ENCODE peak calls at places on chromosomes 4 and X, in five cellular contexts. Y, G, T, H and A are unnamed samples.

GRCh38 chr4:18319456-18319855 is 297.9 kb upstream of the LCORL start:
- DNase-seq in T (no peak), Y (no peak), G (no peak), H (no peak), A (peak)

GRCh38 chr4:60201052-60201673 is 999.0 kb upstream of the ADGRL3 start:
- DNase-seq in Y (peak), H (peak), G (peak), T (peak), A (peak)

GRCh38 chrX:40474205-40474626 is 106.6 kb upstream of the ATP6AP2 start:
- DNase-seq in T (peak), H (peak), G (peak), Y (peak), A (peak)

GRCh38 chr4:26407466-26407865 is 82.8 kb downstream of the CCKAR start:
- DNase-seq in Y (peak), H (no peak), T (no peak), G (no peak), A (peak)

GRCh38 chrX:115067812-115068211 is 50.4 kb upstream of the IL13RA2 start:
- DNase-seq in Y (peak), H (no peak), G (no peak), T (no peak), A (no peak)

GRCh38 chr4:47577779-47578553 is 92.9 kb downstream of the ATP10D start:
- DNase-seq in T (no peak), G (no peak), Y (peak), H (no peak), A (no peak)

GRCh38 chr4:98572697-98573096 is 85.7 kb downstream of the TSPAN5 start:
- DNase-seq in T (no peak), Y (no peak), H (no peak), G (no peak), A (no peak)

GRCh38 chr4:83320548-83320947 is 14.1 kb downstream of the HPSE start:
- DNase-seq in G (no peak), T (no peak), Y (peak), H (no peak), A (peak)

GRCh38 chr4:102868153-102868781 is 525 bp upstream of the CISD2 start:
- DNase-seq in G (no peak), T (no peak), Y (no peak), H (no peak), A (peak)

GRCh38 chrX:72060196-72060974 is 71.3 kb downstream of the RTL5 start:
- DNase-seq in T (peak), G (peak), Y (peak), H (no peak), A (no peak)

GRCh38 chr4:25477251-25477650 is 100.2 kb downstream of the ANAPC4 start:
- DNase-seq in Y (no peak), H (no peak), G (no peak), T (no peak), A (no peak)

GRCh38 chrX:30904632-30905031 is 15.6 kb upstream of the TAB3 start:
- DNase-seq in Y (no peak), H (no peak), T (no peak), G (no peak), A (no peak)

GRCh38 chr4:2087170-2087569 is 28.0 kb downstream of the NAT8L start:
- DNase-seq in T (no peak), H (no peak), G (peak), Y (no peak), A (peak)

GRCh38 chrX:82973641-82974040 is 534.4 kb upstream of the POU3F4 start:
- DNase-seq in G (no peak), T (no peak), Y (no peak), H (no peak), A (no peak)

GRCh38 chr4:182113774-182114173 is 129.4 kb upstream of the TENM3 start:
- DNase-seq in G (no peak), T (no peak), Y (peak), H (no peak), A (no peak)

GRCh38 chrX:2967998-2968909 is 38.1 kb upstream of the ARSH start:
- DNase-seq in H (no peak), G (no peak), Y (peak), T (no peak), A (no peak)

GRCh38 chr4:154491341-154491679 is 289 bp downstream of the DCHS2 start:
- DNase-seq in G (peak), Y (peak), T (no peak), H (no peak), A (no peak)

GRCh38 chrX:18994713-18995112 is 10.8 kb upstream of the PHKA2 start:
- DNase-seq in H (no peak), T (no peak), G (no peak), Y (peak), A (peak)

GRCh38 chr4:156977435-156978160 is 6.0 kb upstream of the PDGFC start:
- DNase-seq in Y (peak), H (no peak), T (no peak), G (no peak), A (peak)

GRCh38 chr4:85780664-85781063 is 305.7 kb downstream of the ARHGAP24 start:
- DNase-seq in Y (no peak), H (no peak), T (no peak), G (no peak), A (no peak)

GRCh38 chr4:26937136-26937535 is 76.5 kb downstream of the STIM2 start:
- DNase-seq in T (no peak), Y (no peak), H (no peak), G (peak), A (no peak)

GRCh38 chr4:104615496-104615895 is 120.8 kb upstream of the CXXC4 start:
- DNase-seq in Y (no peak), G (peak), H (no peak), T (no peak), A (no peak)

GRCh38 chrX:72360326-72360725 is 54.6 kb upstream of the CITED1 start:
- DNase-seq in H (no peak), G (no peak), Y (no peak), T (no peak), A (no peak)

GRCh38 chr4:16204505-16204904 is 21.8 kb downstream of the TAPT1 start:
- DNase-seq in H (no peak), T (no peak), G (no peak), Y (no peak), A (no peak)

GRCh38 chrX:132491191-132491590 is 2.4 kb upstream of the MBNL3 start:
- DNase-seq in G (peak), T (no peak), Y (no peak), H (no peak), A (peak)

GRCh38 chrX:132488819-132489255 is at the start of gene MBNL3:
- DNase-seq in Y (peak), G (peak), T (peak), H (no peak), A (peak)

GRCh38 chrX:132490086-132490419 is 1.2 kb upstream of the MBNL3 start:
- DNase-seq in T (no peak), Y (no peak), H (no peak), G (peak), A (peak)

GRCh38 chrX:132488092-132488749 is 617 bp downstream of the MBNL3 start:
- DNase-seq in G (peak), T (no peak), Y (peak), H (no peak), A (peak)

GRCh38 chrX:132489256-132490085 is 633 bp upstream of the MBNL3 start:
- DNase-seq in G (peak), T (peak), Y (peak), H (no peak), A (peak)
- H3K18ac ChIP-seq in G (peak), T (peak), Y (no peak), H (peak), A (peak)

GRCh38 chrX:21975827-21976226 is 35.3 kb downstream of the SMS start:
- DNase-seq in H (no peak), Y (peak), T (no peak), G (peak), A (peak)
- H3K4me3 ChIP-seq in H (no peak), Y (no peak), T (no peak), G (no peak), A (no peak)

GRCh38 chr4:184651899-184652298 is 2.4 kb downstream of the PRIMPOL start:
- DNase-seq in Y (no peak), T (no peak), G (peak), H (no peak), A (no peak)
- H2AK5ac ChIP-seq in Y (no peak), T (no peak), G (no peak), H (no peak), A (no peak)

DNA sequence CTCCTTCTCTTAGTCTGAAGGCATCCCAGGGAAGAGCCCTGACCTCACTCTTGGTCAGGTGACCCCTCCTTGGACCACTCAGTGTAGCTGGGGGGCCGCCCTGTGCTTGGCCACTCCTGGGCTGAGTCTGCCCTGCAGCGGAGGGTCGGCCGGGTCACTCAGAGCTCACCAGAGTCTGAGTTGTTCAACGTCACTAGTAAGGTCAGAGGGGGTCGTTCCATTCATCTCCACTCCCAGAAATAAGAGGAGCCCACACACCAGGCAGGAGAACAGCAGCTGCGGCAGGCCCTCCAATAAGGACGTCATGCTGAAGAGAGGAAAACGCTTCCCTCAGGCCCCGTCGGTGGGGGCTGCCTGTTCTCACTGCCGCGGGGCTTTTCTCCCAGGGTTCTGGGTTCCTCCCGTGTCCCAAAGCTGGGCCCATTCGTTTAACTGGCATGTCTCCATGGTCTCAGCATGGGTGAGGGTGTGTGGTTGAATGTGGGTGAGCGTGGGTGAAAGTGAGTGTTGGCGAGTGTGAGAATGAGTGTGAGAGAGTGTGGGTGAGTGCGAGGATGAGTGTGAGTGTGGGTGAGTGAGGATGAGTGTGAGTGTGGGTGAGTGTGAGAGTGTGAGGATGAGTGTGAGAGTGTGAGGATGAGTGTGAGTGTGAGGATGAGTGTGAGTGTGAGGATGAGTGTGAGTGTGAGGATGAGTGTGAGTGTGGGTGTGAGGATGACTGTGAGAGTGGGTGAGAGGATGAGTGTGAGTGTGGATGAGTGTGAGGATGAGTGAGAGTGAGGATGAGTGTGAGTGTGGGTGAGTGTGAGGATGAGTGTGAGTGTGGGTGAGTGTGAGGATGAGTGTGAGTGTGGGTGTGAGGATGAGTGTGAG is 47.7 kb downstream of the ING2 start:
- DNase-seq in G (no peak), T (no peak), Y (no peak), H (no peak), A (no peak)
- H3K18ac ChIP-seq in G (no peak), T (no peak), Y (no peak), H (no peak), A (no peak)

GRCh38 chr4:54109226-54110018 is 9.5 kb downstream of the GSX2 start:
- DNase-seq in H (no peak), G (peak), T (no peak), Y (no peak), A (no peak)
- H3K4me3 ChIP-seq in H (peak), G (no peak), T (peak), Y (no peak), A (no peak)

DNA sequence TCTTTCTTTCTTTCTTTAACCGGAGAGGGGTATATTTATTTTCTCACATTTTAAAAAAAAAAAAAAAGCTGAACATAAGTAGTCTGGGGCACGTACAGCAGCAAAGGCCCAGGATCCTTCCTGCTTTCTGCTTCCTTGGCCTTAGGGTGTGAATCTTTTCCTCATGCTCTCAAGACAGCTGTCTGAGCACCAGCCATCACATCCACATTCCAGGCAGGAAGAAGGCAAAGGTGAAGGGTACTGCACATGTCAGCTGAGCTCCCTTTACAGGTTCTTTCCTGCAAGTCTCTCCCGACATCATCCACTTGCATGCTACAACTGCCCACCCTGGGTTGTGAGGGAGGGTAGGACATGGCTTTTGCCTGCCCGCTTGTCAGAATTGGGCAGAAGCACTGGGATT is 63.7 kb upstream of the GDPD2 start:
- DNase-seq in T (no peak), Y (no peak), G (no peak), H (no peak), A (no peak)
- H2AK5ac ChIP-seq in T (no peak), Y (no peak), G (no peak), H (no peak), A (no peak)

DNA sequence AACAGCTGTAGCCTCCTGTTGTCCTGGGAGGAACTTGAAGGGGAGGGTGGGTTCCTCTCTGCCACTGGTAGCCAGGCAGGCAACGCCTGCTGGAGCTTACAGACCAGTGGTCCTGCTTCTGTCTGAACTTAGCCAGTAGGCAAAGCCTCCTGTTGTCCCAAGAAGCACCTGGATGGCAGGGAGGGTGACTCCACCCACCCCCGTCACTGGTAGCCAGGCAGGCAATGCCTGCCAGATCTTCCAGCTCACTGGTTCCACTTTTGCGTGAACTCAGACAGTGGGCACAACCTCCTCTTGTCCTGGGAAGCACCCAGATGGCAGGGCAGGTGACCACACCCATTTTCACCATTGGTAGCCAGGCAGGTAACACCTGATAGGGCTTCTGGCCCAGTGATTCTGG is 203.5 kb upstream of the DIPK2B start:
- DNase-seq in H (no peak), Y (no peak), G (no peak), T (no peak), A (no peak)
- H3K18ac ChIP-seq in H (no peak), Y (no peak), G (peak), T (no peak), A (no peak)

DNA sequence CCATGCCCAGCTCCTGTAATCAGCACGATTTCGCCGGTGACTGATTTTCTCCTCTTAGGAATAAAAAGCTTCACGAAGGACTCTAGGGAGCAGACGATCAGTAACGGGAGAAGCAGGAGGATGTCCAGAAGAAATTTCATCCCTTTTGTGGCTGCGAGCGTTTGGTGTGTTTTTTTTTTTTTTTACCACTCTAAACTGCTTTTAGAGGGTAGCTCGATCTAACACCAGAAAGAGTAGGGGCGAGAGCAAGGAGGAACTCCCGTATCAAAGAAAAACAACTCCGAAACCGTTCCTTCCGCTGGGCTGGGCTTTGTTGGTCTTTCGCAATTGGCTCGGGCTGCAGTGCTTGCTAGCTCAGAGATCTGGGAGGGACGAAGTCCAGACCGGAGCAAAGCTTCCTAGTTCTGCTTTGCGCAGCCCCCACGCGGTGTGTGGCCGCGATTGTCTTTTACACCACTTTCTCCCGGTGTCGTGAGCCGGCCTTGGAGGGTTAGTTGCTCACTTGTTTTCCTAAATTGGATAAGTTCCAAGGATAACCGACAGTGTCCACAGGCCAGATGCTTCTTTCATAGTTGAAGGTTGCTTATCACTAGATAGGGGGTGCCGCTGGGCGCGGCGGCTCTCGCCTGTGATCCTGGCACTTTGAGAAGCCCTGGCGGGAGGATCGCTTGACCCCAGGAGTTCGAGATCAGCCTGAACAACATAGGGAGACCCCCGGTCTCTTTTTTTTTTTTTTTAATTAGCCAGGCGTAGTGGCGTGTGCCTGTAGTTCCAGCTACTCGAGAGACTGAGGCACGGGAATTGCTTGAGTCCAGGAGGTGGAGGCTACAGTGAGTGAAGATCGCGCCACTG is at the start of gene HSD17B11:
- DNase-seq in H (peak), G (peak), T (peak), Y (peak), A (peak)
- H3K4me3 ChIP-seq in H (peak), G (peak), T (peak), Y (peak), A (peak)

GRCh38 chr4:7959066-7959465 is 19.4 kb upstream of the AFAP1 start:
- DNase-seq in H (no peak), G (no peak), T (no peak), Y (no peak), A (peak)

GRCh38 chr4:7957113-7957656 is 17.5 kb upstream of the AFAP1 start:
- DNase-seq in T (no peak), G (peak), H (no peak), Y (peak), A (peak)

GRCh38 chr4:7962609-7963508 is 23.2 kb upstream of the AFAP1 start:
- DNase-seq in Y (no peak), H (no peak), T (no peak), G (no peak), A (peak)

GRCh38 chr4:7960790-7961655 is 21.4 kb upstream of the AFAP1 start:
- DNase-seq in H (no peak), G (no peak), Y (peak), T (no peak), A (peak)

GRCh38 chr4:7960017-7960789 is 20.5 kb upstream of the AFAP1 start:
- DNase-seq in G (no peak), T (no peak), H (no peak), Y (no peak), A (no peak)
- H2AK5ac ChIP-seq in G (no peak), T (peak), H (peak), Y (peak), A (peak)

DNA sequence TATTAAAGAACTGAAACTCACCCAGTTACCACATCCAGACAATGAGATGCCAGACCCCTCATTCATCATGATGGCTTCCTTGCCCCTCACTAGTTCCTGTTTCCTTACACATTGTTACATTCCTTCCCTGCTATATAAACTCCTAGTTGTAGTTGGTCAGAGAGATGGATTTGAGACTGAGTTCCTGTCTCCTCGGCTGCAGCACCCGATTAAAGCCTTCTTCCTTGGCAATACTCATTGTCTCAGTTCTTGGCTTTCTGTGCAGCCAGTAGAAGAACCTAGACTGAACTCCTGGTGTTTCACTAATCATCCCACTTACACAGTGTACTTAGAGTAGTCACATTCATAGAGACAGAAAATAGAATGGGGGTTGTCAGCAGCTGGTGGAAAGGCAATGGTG is 324.7 kb downstream of the TRIML1 start:
- DNase-seq in T (no peak), Y (no peak), G (no peak), H (no peak), A (no peak)
- H3K18ac ChIP-seq in T (no peak), Y (no peak), G (no peak), H (no peak), A (no peak)